ENCODE peak calls at places on chromosomes 7 and 10, in four cellular contexts. One of them, this sample, is unnamed.

GRCh38 chr7:69811682-69812344 is 213.5 kb downstream of the AUTS2 start:
- DNase-seq in ELF-1: no peak
- DNase-seq in GM20000: no peak
- DNase-seq in SJCRH30: no peak
- DNase-seq in this sample: no peak

GRCh38 chr10:110357252-110357780 is 52.6 kb upstream of the SMNDC1 start:
- DNase-seq in ELF-1: no peak
- DNase-seq in GM20000: peak
- DNase-seq in SJCRH30: no peak
- DNase-seq in this sample: peak

GRCh38 chr7:26100940-26101339 is 51.1 kb upstream of the NFE2L3 start:
- DNase-seq in ELF-1: peak
- DNase-seq in GM20000: no peak
- DNase-seq in SJCRH30: no peak
- DNase-seq in this sample: no peak

GRCh38 chr10:44725404-44725803 is 185.7 kb upstream of the TMEM72 start:
- DNase-seq in ELF-1: no peak
- DNase-seq in GM20000: no peak
- DNase-seq in SJCRH30: no peak
- DNase-seq in this sample: peak

GRCh38 chr10:80553436-80553835 is 15.7 kb downstream of the SH2D4B start:
- DNase-seq in ELF-1: no peak
- DNase-seq in GM20000: no peak
- DNase-seq in SJCRH30: no peak
- DNase-seq in this sample: no peak

GRCh38 chr10:107443817-107444216 is 279.3 kb upstream of the SORCS1 start:
- DNase-seq in ELF-1: no peak
- DNase-seq in GM20000: no peak
- DNase-seq in SJCRH30: no peak
- DNase-seq in this sample: no peak

GRCh38 chr7:7416031-7416968 is 119.4 kb downstream of the COL28A1 start:
- DNase-seq in ELF-1: peak
- DNase-seq in GM20000: no peak
- DNase-seq in SJCRH30: peak
- DNase-seq in this sample: no peak

GRCh38 chr7:155832581-155832981 is 20.3 kb upstream of the SHH start:
- DNase-seq in ELF-1: no peak
- DNase-seq in GM20000: no peak
- DNase-seq in SJCRH30: no peak
- DNase-seq in this sample: no peak

GRCh38 chr10:124732931-124733536 is 11.1 kb downstream of the FAM53B start:
- DNase-seq in ELF-1: peak
- DNase-seq in GM20000: peak
- DNase-seq in SJCRH30: no peak
- DNase-seq in this sample: peak

GRCh38 chr7:44557485-44557884 is 16.2 kb downstream of the DDX56 start:
- DNase-seq in ELF-1: no peak
- DNase-seq in GM20000: no peak
- DNase-seq in SJCRH30: no peak
- DNase-seq in this sample: no peak

GRCh38 chr7:105760549-105761447 is 115.6 kb downstream of the ATXN7L1 start:
- DNase-seq in ELF-1: no peak
- DNase-seq in GM20000: no peak
- DNase-seq in SJCRH30: no peak
- DNase-seq in this sample: no peak

GRCh38 chr10:85643839-85644525 is 722.6 kb downstream of the GRID1 start:
- DNase-seq in ELF-1: no peak
- DNase-seq in GM20000: no peak
- DNase-seq in SJCRH30: no peak
- DNase-seq in this sample: no peak

GRCh38 chr7:45177801-45178200 is 20.2 kb downstream of the RAMP3 start:
- DNase-seq in ELF-1: no peak
- DNase-seq in GM20000: no peak
- DNase-seq in SJCRH30: no peak
- DNase-seq in this sample: no peak

GRCh38 chr7:99127636-99128035 is 16.3 kb downstream of the SMURF1 start:
- DNase-seq in ELF-1: no peak
- DNase-seq in GM20000: no peak
- DNase-seq in SJCRH30: no peak
- DNase-seq in this sample: no peak

GRCh38 chr7:37853468-37853867 is 5.1 kb downstream of the NME8 start:
- DNase-seq in ELF-1: no peak
- DNase-seq in GM20000: peak
- DNase-seq in SJCRH30: no peak
- DNase-seq in this sample: peak

GRCh38 chr10:110460111-110460809 is 37.4 kb upstream of the DUSP5 start:
- DNase-seq in ELF-1: no peak
- DNase-seq in GM20000: no peak
- DNase-seq in SJCRH30: peak
- DNase-seq in this sample: peak